ENCODE peak calls at places on chromosomes 5 and 9, in ten cellular contexts. N is SK-N-SH, A is brain microvascular endothelial cell, R is IMR-90, I is RWPE1, C is PC-9, U is neuronal stem cell, G is lung, H is Peyer's patch, Y is spleen. L is an unnamed sample.

GRCh38 chr9:114486205-114486963 is 18.9 kb downstream of the WHRN start:
- DNase-seq in N (no peak), A (peak), R (peak), I (no peak), C (no peak), U (no peak), G (no peak), H (no peak), Y (no peak), L (no peak)

GRCh38 chr5:73450672-73451217 is 2.2 kb upstream of the FOXD1 start:
- DNase-seq in N (no peak), A (no peak), R (peak), I (no peak), C (no peak), U (no peak), G (no peak), H (no peak), Y (no peak), L (no peak)

GRCh38 chr5:55645304-55645703 is 66.8 kb downstream of the SLC38A9 start:
- DNase-seq in N (no peak), A (no peak), R (peak), I (no peak), C (no peak), U (no peak), G (no peak), H (no peak), Y (no peak), L (no peak)

GRCh38 chr5:36066001-36066539 is 612 bp downstream of the UGT3A2 start:
- DNase-seq in N (no peak), A (no peak), R (no peak), I (no peak), C (no peak), U (no peak), G (no peak), H (no peak), Y (no peak), L (no peak)

GRCh38 chr5:81825237-81825636 is 74.3 kb upstream of the SSBP2 start:
- DNase-seq in N (no peak), A (peak), R (peak), I (peak), C (peak), U (no peak), G (peak), H (no peak), Y (no peak), L (peak)

GRCh38 chr9:80586786-80587185 is 1015.0 kb downstream of the TLE4 start:
- DNase-seq in N (no peak), A (no peak), R (no peak), I (no peak), C (no peak), U (no peak), G (no peak), H (no peak), Y (no peak), L (no peak)

GRCh38 chr9:34496149-34496712 is 26.6 kb downstream of the ENHO start:
- DNase-seq in N (no peak), A (no peak), R (no peak), I (peak), C (no peak), U (no peak), G (no peak), H (no peak), Y (no peak), L (no peak)

GRCh38 chr5:2508514-2508913 is 243.0 kb downstream of the IRX2 start:
- DNase-seq in N (no peak), A (no peak), R (no peak), I (no peak), C (no peak), U (no peak), G (no peak), H (no peak), Y (no peak), L (no peak)

GRCh38 chr5:1510151-1510561 is 13.6 kb downstream of the LPCAT1 start:
- DNase-seq in N (no peak), A (no peak), R (no peak), I (no peak), C (no peak), U (no peak), G (peak), H (peak), Y (peak), L (no peak)

GRCh38 chr5:35198096-35198495 is 32.2 kb downstream of the PRLR start:
- DNase-seq in N (peak), A (peak), R (peak), I (no peak), C (no peak), U (no peak), G (peak), H (no peak), Y (no peak), L (peak)

GRCh38 chr5:156473271-156473935 is 146.4 kb downstream of the SGCD start:
- DNase-seq in N (no peak), A (peak), R (peak), I (peak), C (no peak), U (no peak), G (no peak), H (no peak), Y (no peak), L (no peak)

GRCh38 chr5:97136471-97136870 is 5.9 kb downstream of the LIX1 start:
- DNase-seq in N (no peak), A (no peak), R (no peak), I (no peak), C (no peak), U (no peak), G (no peak), H (no peak), Y (no peak), L (no peak)

GRCh38 chr9:123329329-123329955 is 26.6 kb upstream of the CRB2 start:
- DNase-seq in N (no peak), A (no peak), R (no peak), I (no peak), C (peak), U (no peak), G (peak), H (no peak), Y (no peak), L (peak)

GRCh38 chr5:60586307-60586901 is 113.6 kb downstream of the DEPDC1B start:
- DNase-seq in N (peak), A (peak), R (peak), I (no peak), C (no peak), U (no peak), G (no peak), H (no peak), Y (no peak), L (no peak)

GRCh38 chr5:177382423-177383029 is 1.7 kb upstream of the SLC34A1 start:
- DNase-seq in N (peak), A (no peak), R (peak), I (no peak), C (no peak), U (no peak), G (no peak), H (no peak), Y (no peak), L (no peak)

GRCh38 chr5:68730220-68731010 is 363.4 kb upstream of the SLC30A5 start:
- DNase-seq in N (peak), A (peak), R (peak), I (peak), C (no peak), U (no peak), G (no peak), H (no peak), Y (no peak), L (no peak)

GRCh38 chr9:4983541-4984165 is 1.4 kb upstream of the JAK2 start:
- DNase-seq in N (no peak), A (no peak), R (no peak), I (no peak), C (no peak), U (no peak), G (no peak), H (no peak), Y (no peak), L (no peak)

GRCh38 chr9:130225071-130225470 is 40.5 kb upstream of the HMCN2 start:
- DNase-seq in N (no peak), A (no peak), R (no peak), I (no peak), C (no peak), U (no peak), G (no peak), H (no peak), Y (no peak), L (no peak)

GRCh38 chr9:129177791-129178578 is at the start of gene IER5L:
- DNase-seq in N (peak), A (peak), R (peak), I (peak), C (peak), U (peak), G (peak), H (peak), Y (peak), L (peak)

GRCh38 chr5:44640945-44641456 is 167.7 kb upstream of the MRPS30 start:
- DNase-seq in N (no peak), A (no peak), R (no peak), I (no peak), C (no peak), U (no peak), G (no peak), H (no peak), Y (peak), L (no peak)

GRCh38 chr5:132055808-132056609 is 4.4 kb upstream of the IL3 start:
- DNase-seq in N (peak), A (no peak), R (no peak), I (no peak), C (no peak), U (no peak), G (peak), H (peak), Y (peak), L (no peak)

GRCh38 chr9:38044706-38045105 is 24.3 kb downstream of the SHB start:
- DNase-seq in N (no peak), A (no peak), R (no peak), I (no peak), C (no peak), U (no peak), G (no peak), H (no peak), Y (no peak), L (no peak)

GRCh38 chr9:38042626-38043359 is 26.2 kb downstream of the SHB start:
- DNase-seq in N (no peak), A (no peak), R (no peak), I (no peak), C (no peak), U (no peak), G (no peak), H (no peak), Y (no peak), L (no peak)

GRCh38 chr9:38046669-38047300 is 22.2 kb downstream of the SHB start:
- DNase-seq in N (no peak), A (peak), R (peak), I (peak), C (peak), U (no peak), G (peak), H (no peak), Y (no peak), L (peak)

GRCh38 chr9:38041564-38042267 is 27.3 kb downstream of the SHB start:
- DNase-seq in N (no peak), A (no peak), R (no peak), I (no peak), C (no peak), U (no peak), G (no peak), H (no peak), Y (no peak), L (no peak)

DNA sequence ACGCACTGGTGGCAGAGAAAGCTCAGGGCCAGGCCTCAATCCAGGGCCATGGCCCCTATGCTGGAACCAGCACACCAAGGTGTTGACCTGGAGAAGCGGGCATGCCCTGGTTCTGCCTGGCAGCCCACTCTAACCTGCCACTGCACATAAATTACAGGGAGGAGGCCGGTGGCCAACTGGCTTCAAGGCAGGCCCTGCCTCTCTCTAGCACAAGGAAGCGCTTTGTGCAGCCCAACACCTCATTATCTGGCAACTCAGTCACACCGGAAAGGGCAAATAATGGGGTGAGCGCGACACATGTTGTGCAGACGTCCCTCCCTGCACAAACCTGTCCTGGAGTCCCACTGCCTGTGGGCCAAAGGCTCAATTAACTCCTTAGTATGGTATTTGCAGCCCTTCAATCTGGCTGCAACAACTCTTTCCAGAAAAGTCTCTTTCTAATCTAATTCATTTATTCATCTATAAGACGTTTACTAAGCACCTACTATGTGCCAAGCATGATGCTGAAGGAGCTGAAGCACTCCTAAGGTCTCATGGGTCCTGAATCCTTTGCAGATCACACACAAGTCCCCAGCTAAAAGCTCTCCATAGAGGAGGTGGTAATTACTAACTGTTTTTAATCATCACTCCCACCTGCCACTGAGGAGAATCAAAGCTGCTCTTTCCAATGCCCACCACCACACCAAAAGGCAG is 24.9 kb downstream of the SHB start:
- DNase-seq in N (no peak), A (no peak), R (no peak), I (no peak), C (no peak), U (no peak), G (no peak), H (no peak), Y (no peak), L (peak)
- H3K27ac ChIP-seq in N (no peak), A (no peak), R (no peak), I (peak), C (peak), U (no peak), G (peak), H (no peak), Y (no peak), L (peak)

GRCh38 chr5:106959447-106959846 is 711.3 kb downstream of the EFNA5 start:
- DNase-seq in N (no peak), A (no peak), R (no peak), I (peak), C (no peak), U (no peak), G (no peak), H (no peak), Y (no peak), L (no peak)
- H3K27ac ChIP-seq in N (no peak), A (no peak), R (no peak), I (no peak), C (no peak), U (no peak), G (no peak), H (no peak), Y (no peak), L (no peak)

GRCh38 chr9:18743421-18743820 is 269.5 kb downstream of the ADAMTSL1 start:
- DNase-seq in N (no peak), A (no peak), R (no peak), I (no peak), C (no peak), U (no peak), G (no peak), H (no peak), Y (no peak), L (no peak)

GRCh38 chr9:18741331-18741730 is 267.4 kb downstream of the ADAMTSL1 start:
- DNase-seq in N (no peak), A (no peak), R (no peak), I (no peak), C (no peak), U (no peak), G (no peak), H (no peak), Y (no peak), L (no peak)

GRCh38 chr9:18745710-18746109 is 271.8 kb downstream of the ADAMTSL1 start:
- DNase-seq in N (no peak), A (no peak), R (no peak), I (no peak), C (no peak), U (no peak), G (no peak), H (no peak), Y (no peak), L (no peak)

GRCh38 chr9:18741880-18742279 is 267.9 kb downstream of the ADAMTSL1 start:
- DNase-seq in N (no peak), A (no peak), R (no peak), I (no peak), C (no peak), U (no peak), G (no peak), H (no peak), Y (no peak), L (no peak)

GRCh38 chr9:18743976-18744375 is 270.0 kb downstream of the ADAMTSL1 start:
- DNase-seq in N (no peak), A (no peak), R (peak), I (no peak), C (no peak), U (no peak), G (no peak), H (no peak), Y (no peak), L (no peak)
- H3K27ac ChIP-seq in N (no peak), A (no peak), R (no peak), I (no peak), C (no peak), U (no peak), G (no peak), H (no peak), Y (no peak), L (no peak)

GRCh38 chr5:14143509-14143842 is 334 bp downstream of the TRIO start:
- DNase-seq in N (no peak), A (no peak), R (no peak), I (peak), C (no peak), U (no peak), G (no peak), H (no peak), Y (no peak), L (no peak)
- H3K27ac ChIP-seq in N (no peak), A (peak), R (peak), I (peak), C (no peak), U (peak), G (peak), H (peak), Y (peak), L (peak)

GRCh38 chr9:137056739-137057407 is 3.0 kb upstream of the ENTPD2 start:
- DNase-seq in N (no peak), A (no peak), R (no peak), I (no peak), C (no peak), U (no peak), G (no peak), H (no peak), Y (no peak), L (no peak)

GRCh38 chr9:137058651-137059234 is 4.9 kb upstream of the ENTPD2 start:
- DNase-seq in N (no peak), A (no peak), R (no peak), I (no peak), C (no peak), U (no peak), G (no peak), H (no peak), Y (no peak), L (no peak)

GRCh38 chr9:137055385-137056364 is 1.8 kb upstream of the ENTPD2 start:
- DNase-seq in N (peak), A (no peak), R (peak), I (peak), C (no peak), U (no peak), G (peak), H (peak), Y (no peak), L (peak)

GRCh38 chr9:137054932-137055384 is 1.1 kb upstream of the ENTPD2 start:
- DNase-seq in N (no peak), A (no peak), R (no peak), I (no peak), C (no peak), U (no peak), G (no peak), H (no peak), Y (no peak), L (no peak)

DNA sequence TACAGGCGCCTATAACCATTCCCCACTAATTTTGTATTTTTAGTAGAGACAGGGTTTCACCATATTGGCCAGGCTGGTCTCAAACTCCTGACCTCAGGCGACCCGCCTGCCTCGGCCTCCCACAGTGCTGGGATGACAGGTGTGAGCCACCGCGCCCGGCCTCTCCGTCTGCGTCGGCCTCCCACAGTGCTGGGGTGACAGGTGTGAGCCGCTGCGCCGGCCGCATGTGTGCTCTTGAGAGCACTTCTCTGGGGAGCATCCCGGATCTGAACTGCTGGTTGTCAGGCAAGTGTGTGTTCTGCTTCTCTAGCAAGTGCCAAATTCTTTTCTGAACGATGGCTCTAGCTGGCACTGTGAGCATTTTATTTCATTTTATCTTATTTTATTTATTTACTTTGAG is 3.7 kb upstream of the ENTPD2 start:
- DNase-seq in N (no peak), A (no peak), R (no peak), I (no peak), C (no peak), U (no peak), G (no peak), H (no peak), Y (no peak), L (no peak)
- H3K27ac ChIP-seq in N (no peak), A (no peak), R (no peak), I (peak), C (no peak), U (no peak), G (no peak), H (no peak), Y (no peak), L (no peak)

DNA sequence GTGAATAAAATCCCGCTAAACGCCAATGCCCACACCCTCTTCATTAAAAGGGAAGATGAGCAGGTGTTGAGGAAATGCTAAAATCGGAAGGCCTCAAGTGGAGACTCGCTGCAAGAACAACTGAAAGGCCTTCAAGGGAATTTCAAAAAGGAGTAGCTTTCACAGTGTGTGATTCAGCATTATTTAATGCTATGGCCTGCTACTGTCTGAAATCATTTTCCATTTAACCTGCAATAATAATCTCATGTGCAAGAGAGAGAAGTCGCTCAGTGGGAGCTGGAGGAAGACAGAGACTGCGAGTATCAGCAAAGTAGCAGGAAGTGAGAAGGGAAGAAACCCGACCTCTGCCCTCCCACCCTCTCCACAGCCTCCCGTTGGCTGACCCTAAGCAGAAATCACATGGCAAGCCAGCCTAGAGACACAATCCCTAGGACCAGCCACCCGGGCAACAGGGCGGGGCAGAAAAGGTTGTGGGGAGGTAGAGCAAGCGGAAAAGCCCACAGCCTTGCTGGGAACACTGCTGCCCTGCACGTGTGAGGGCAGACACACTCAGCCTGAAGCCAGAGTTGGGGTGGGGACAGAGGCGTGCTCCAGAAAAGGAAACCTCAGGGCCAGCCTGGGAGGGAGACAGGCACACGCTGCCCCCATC is 39.9 kb upstream of the CTSL start:
- DNase-seq in N (no peak), A (peak), R (peak), I (no peak), C (no peak), U (no peak), G (peak), H (no peak), Y (no peak), L (no peak)
- H3K27ac ChIP-seq in N (no peak), A (peak), R (no peak), I (no peak), C (peak), U (no peak), G (no peak), H (peak), Y (peak), L (no peak)

GRCh38 chr9:121500165-121500478 is 478 bp upstream of the GGTA1 start:
- DNase-seq in N (no peak), A (no peak), R (no peak), I (no peak), C (no peak), U (no peak), G (no peak), H (no peak), Y (no peak), L (no peak)
- H3K27ac ChIP-seq in N (no peak), A (no peak), R (no peak), I (no peak), C (no peak), U (no peak), G (peak), H (peak), Y (peak), L (peak)

L was measured in breast epithelium.